ENCODE peak calls at places on chromosome 15, in six cellular contexts. One of them, this sample, is unnamed.

GRCh38 chr15:85743392-85744045 is 51.2 kb downstream of the KLHL25 start:
- DNase-seq in GM12865: no peak
- DNase-seq in RWPE1: no peak
- DNase-seq in Right ventricle myocardium inferior: no peak
- DNase-seq in colonic mucosa: no peak
- DNase-seq in ovary: peak; percentile 12
- DNase-seq in this sample: no peak

GRCh38 chr15:88908697-88909621 is 4.2 kb downstream of the MFGE8 start:
- DNase-seq in RWPE1: no peak
- DNase-seq in colonic mucosa: no peak
- DNase-seq in GM12865: no peak
- DNase-seq in ovary: peak; percentile 59
- DNase-seq in Right ventricle myocardium inferior: no peak
- DNase-seq in this sample: no peak

GRCh38 chr15:49506341-49506740 is 83.3 kb downstream of the FGF7 start:
- DNase-seq in colonic mucosa: no peak
- DNase-seq in Right ventricle myocardium inferior: no peak
- DNase-seq in RWPE1: peak; percentile 19
- DNase-seq in ovary: no peak
- DNase-seq in GM12865: no peak
- DNase-seq in this sample: no peak

GRCh38 chr15:81270781-81271491 is 53.0 kb downstream of the STARD5 start:
- DNase-seq in Right ventricle myocardium inferior: no peak
- DNase-seq in GM12865: no peak
- DNase-seq in colonic mucosa: no peak
- DNase-seq in ovary: no peak
- DNase-seq in RWPE1: peak; percentile 31
- DNase-seq in this sample: no peak

GRCh38 chr15:34719883-34720148 is 35.0 kb downstream of the GJD2 start:
- DNase-seq in colonic mucosa: no peak
- DNase-seq in Right ventricle myocardium inferior: no peak
- DNase-seq in GM12865: no peak
- DNase-seq in ovary: no peak
- DNase-seq in RWPE1: no peak
- DNase-seq in this sample: no peak

GRCh38 chr15:79248183-79248582 is 34.3 kb upstream of the ANKRD34C start:
- DNase-seq in ovary: no peak
- DNase-seq in colonic mucosa: no peak
- DNase-seq in Right ventricle myocardium inferior: no peak
- DNase-seq in RWPE1: no peak
- DNase-seq in GM12865: no peak
- DNase-seq in this sample: no peak

GRCh38 chr15:72890043-72890442 is 106.5 kb upstream of the ADPGK start:
- DNase-seq in colonic mucosa: no peak
- DNase-seq in Right ventricle myocardium inferior: no peak
- DNase-seq in ovary: no peak
- DNase-seq in GM12865: no peak
- DNase-seq in RWPE1: no peak
- DNase-seq in this sample: no peak

GRCh38 chr15:95016511-95017219 is 785.3 kb downstream of the MCTP2 start:
- DNase-seq in colonic mucosa: no peak
- DNase-seq in ovary: no peak
- DNase-seq in RWPE1: no peak
- DNase-seq in Right ventricle myocardium inferior: no peak
- DNase-seq in GM12865: no peak
- DNase-seq in this sample: no peak

GRCh38 chr15:90620379-90621134 is 90.8 kb downstream of the CRTC3 start:
- DNase-seq in RWPE1: no peak
- DNase-seq in GM12865: peak; percentile 54
- DNase-seq in Right ventricle myocardium inferior: no peak
- DNase-seq in ovary: no peak
- DNase-seq in colonic mucosa: no peak
- DNase-seq in this sample: no peak

GRCh38 chr15:65917407-65917756 is 48.1 kb downstream of the RAB11A start:
- DNase-seq in RWPE1: no peak
- DNase-seq in GM12865: no peak
- DNase-seq in Right ventricle myocardium inferior: no peak
- DNase-seq in ovary: no peak
- DNase-seq in colonic mucosa: no peak
- DNase-seq in this sample: no peak

GRCh38 chr15:89002281-89002761 is 85.9 kb upstream of the ABHD2 start:
- DNase-seq in RWPE1: no peak
- DNase-seq in GM12865: peak; percentile 80
- DNase-seq in ovary: no peak
- DNase-seq in Right ventricle myocardium inferior: no peak
- DNase-seq in colonic mucosa: no peak
- DNase-seq in this sample: no peak